ENCODE peak calls at places on chromosome 3, in four cellular contexts. Z is cardiac muscle cell, A is AG04450, W is RWPE1. G is an unnamed sample.

GRCh38 chr3:195207731-195208130 is 63.2 kb downstream of the XXYLT1 start:
- DNase-seq in Z (peak), W (no peak), A (no peak), G (no peak)

GRCh38 chr3:177594096-177594495 is 396.8 kb upstream of the TBL1XR1 start:
- DNase-seq in W (no peak), A (no peak), Z (no peak), G (no peak)

GRCh38 chr3:29410200-29410599 is 129.3 kb downstream of the RBMS3 start:
- DNase-seq in A (no peak), W (no peak), Z (no peak), G (peak)

GRCh38 chr3:38099518-38099917 is 37.4 kb downstream of the ACAA1 start:
- DNase-seq in A (no peak), Z (no peak), W (no peak), G (no peak)

GRCh38 chr3:25820372-25820771 is 30.5 kb downstream of the OXSM start:
- DNase-seq in A (peak), Z (peak), W (peak), G (peak)

GRCh38 chr3:40780341-40780800 is 255.6 kb downstream of the ZNF621 start:
- DNase-seq in Z (peak), A (no peak), W (no peak), G (no peak)

GRCh38 chr3:117774130-117774529 is 1064.6 kb downstream of the TUSC7 start:
- DNase-seq in Z (no peak), W (no peak), A (no peak), G (no peak)

GRCh38 chr3:178562143-178562868 is 26.1 kb downstream of the KCNMB2 start:
- DNase-seq in Z (peak), W (no peak), A (no peak), G (no peak)

GRCh38 chr3:143847787-143848631 is at the start of gene SLC9A9:
- DNase-seq in Z (peak), W (peak), A (peak), G (no peak)

GRCh38 chr3:158808697-158809096 is 6.8 kb downstream of the MFSD1 start:
- DNase-seq in A (no peak), Z (peak), W (peak), G (peak)

GRCh38 chr3:112391648-112392047 is 58.7 kb downstream of the CD200 start:
- DNase-seq in W (no peak), A (no peak), Z (no peak), G (no peak)
- H3K27ac ChIP-seq in W (peak), A (peak), Z (peak), G (peak)

GRCh38 chr3:99625643-99626414 is 12.6 kb upstream of the COL8A1 start:
- DNase-seq in W (no peak), Z (peak), A (peak), G (no peak)
- H3K27ac ChIP-seq in W (no peak), Z (no peak), A (peak), G (no peak)

GRCh38 chr3:72488736-72489030 is 359.6 kb downstream of the SHQ1 start:
- DNase-seq in W (no peak), Z (peak), A (no peak), G (no peak)

GRCh38 chr3:72487078-72487765 is 361.0 kb downstream of the SHQ1 start:
- DNase-seq in Z (peak), W (peak), A (peak), G (no peak)

GRCh38 chr3:72489916-72490315 is 358.3 kb downstream of the SHQ1 start:
- DNase-seq in A (no peak), Z (no peak), W (no peak), G (no peak)

GRCh38 chr3:72485649-72486048 is 362.6 kb downstream of the SHQ1 start:
- DNase-seq in W (no peak), A (no peak), Z (peak), G (no peak)

DNA sequence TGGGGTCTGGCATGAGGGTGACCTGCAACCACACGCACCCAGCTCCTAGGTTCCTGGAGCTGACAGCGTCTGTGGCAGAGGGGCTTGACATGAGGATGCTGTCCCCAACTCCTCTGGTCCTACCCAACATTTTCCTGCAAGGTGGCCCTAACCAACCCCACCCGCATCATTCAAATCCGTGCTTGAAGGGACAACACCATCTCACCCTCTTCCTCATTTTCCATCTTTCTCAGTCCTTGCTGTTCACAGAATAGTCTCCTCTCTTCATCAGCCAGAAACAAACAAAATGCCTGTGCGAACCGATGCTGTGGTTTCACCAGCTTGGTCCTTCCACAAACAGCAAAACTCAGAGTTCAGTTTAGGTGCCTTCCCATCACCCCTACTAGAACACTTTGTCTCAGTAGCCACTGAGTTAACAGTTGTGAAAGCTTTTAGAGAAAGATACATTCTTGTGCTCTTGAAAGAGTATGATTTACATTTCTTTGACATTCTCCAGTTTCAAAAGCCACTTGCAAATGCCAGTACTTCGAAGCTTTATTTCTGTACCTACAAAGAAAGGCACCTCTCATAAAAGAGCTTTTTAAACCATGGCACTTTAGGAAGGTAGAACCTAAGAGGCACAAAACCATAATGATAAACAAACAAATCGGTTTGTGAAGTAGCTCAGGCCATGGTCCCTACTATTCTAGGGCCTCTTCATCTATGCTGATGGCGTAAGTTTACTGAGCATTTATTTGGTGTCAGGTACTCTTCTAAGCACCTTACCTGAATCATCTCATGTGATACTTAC is 360.1 kb downstream of the SHQ1 start:
- DNase-seq in W (no peak), Z (peak), A (no peak), G (no peak)
- H3K27ac ChIP-seq in W (peak), Z (no peak), A (peak), G (no peak)

DNA sequence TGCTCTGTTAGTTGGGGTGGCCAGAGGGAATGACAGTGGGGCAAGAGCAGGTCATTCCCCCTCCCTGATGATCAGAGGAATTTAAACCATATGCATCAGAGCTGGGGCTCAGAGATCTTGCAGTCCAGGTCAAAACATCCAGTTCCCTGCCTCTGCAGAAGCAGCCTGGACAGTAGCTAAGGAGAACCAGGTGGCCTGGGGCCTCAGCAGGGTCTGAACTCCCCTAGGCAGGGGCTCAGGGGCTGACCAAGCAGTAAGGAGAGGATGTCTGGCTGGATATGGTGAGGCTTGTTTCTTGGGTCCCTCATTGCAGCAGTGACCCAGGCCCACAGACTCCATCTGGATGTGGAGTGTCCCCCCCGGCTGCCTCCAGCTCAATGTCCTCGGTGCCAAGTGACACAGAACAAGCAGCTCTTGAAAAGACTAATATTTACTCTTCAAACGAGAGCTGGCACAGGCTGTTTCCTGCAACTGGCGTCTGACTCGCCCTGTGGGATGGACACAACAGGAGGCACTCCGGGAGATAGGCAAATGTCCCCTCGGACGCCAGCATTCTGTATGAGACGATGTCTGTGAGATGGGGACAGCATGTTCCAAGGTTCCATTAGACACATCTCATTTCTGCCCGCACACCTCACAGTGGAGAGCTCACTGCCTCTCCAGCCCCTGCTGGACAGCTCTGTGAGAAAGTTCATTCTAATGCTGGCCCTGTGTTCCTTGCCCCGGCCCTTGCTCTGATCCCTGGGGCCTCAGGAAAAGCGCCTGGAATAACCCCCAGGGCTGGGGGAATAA is 37.1 kb downstream of the SEC22C start:
- DNase-seq in W (no peak), A (no peak), Z (no peak), G (no peak)
- H3K27ac ChIP-seq in W (no peak), A (no peak), Z (peak), G (no peak)

GRCh38 chr3:181709537-181710279 is 2.0 kb upstream of the SOX2 start:
- DNase-seq in Z (peak), A (no peak), W (peak), G (no peak)

GRCh38 chr3:181712190-181712504 is 422 bp downstream of the SOX2 start:
- DNase-seq in Z (no peak), W (no peak), A (no peak), G (no peak)

GRCh38 chr3:181711325-181712135 is at the start of gene SOX2:
- DNase-seq in Z (peak), W (peak), A (no peak), G (peak)

GRCh38 chr3:181712505-181713299 is 977 bp downstream of the SOX2 start:
- DNase-seq in Z (no peak), W (peak), A (no peak), G (no peak)

GRCh38 chr3:181710581-181711255 is 1.0 kb upstream of the SOX2 start:
- DNase-seq in Z (no peak), A (no peak), W (no peak), G (no peak)
- H3K27ac ChIP-seq in Z (no peak), A (no peak), W (no peak), G (peak)

GRCh38 chr3:128914966-128915645 is 35.7 kb downstream of the ACAD9 start:
- DNase-seq in A (no peak), W (no peak), Z (no peak), G (no peak)
- H3K27ac ChIP-seq in A (no peak), W (no peak), Z (no peak), G (no peak)

DNA sequence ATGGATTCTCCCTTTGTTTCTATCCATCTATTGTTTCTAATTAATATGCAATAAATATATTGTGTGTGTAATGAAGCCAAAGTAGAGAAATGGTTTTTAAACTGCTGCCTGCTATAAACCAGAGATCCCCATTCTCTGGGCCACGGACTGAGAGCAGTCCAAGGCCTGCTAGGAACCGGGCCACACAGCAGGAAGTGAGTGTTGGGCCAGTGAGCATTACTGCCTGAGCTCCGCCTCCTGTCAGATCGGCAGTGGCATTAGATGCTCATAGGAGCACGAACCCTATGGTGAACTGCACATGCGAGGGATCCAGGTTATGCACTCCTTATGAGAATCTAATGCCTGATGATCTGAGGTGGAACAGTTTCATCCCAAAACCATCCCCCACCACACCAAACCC is 85.2 kb upstream of the POMGNT2 start:
- DNase-seq in Z (no peak), A (no peak), W (no peak), G (no peak)
- H3K27ac ChIP-seq in Z (no peak), A (peak), W (peak), G (peak)

GRCh38 chr3:71078199-71078598 is 505.3 kb downstream of the FOXP1 start:
- DNase-seq in A (no peak), W (no peak), Z (no peak), G (no peak)

GRCh38 chr3:71074416-71074815 is 509.1 kb downstream of the FOXP1 start:
- DNase-seq in Z (no peak), A (no peak), W (no peak), G (no peak)

GRCh38 chr3:71076361-71076997 is 507.0 kb downstream of the FOXP1 start:
- DNase-seq in A (no peak), W (no peak), Z (peak), G (no peak)

GRCh38 chr3:71077070-71077469 is 506.5 kb downstream of the FOXP1 start:
- DNase-seq in Z (no peak), A (no peak), W (no peak), G (no peak)

GRCh38 chr3:71075481-71075880 is 508.0 kb downstream of the FOXP1 start:
- DNase-seq in Z (no peak), A (no peak), W (no peak), G (no peak)
- H3K27ac ChIP-seq in Z (peak), A (no peak), W (no peak), G (no peak)

DNA sequence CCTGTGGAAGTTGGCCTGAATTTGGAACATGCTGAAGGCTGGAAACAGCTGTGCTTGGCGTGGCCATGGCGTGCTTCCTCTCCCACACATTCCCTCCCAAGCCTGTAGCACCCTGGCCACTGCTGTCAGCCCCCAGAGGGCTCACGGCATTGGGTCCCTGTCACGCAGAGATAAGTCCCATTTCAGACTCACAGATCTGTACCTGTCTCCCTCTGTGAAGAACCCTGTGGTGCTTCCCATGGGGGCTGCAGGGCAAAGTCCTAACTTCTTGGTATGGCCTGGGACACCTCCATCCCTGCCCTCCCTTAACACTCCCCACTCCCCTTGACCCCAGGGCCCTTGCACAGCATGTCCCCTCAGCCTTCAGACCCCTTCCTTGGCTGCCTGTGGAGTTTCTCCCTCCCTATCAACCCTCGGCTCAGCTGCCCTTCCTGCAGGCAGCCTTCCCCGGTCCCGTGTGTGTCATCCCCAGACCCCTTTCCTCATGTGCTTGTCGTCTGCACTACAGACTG is 28.6 kb downstream of the ABTB1 start:
- DNase-seq in A (no peak), Z (no peak), W (no peak), G (no peak)
- H3K27ac ChIP-seq in A (no peak), Z (no peak), W (no peak), G (no peak)

DNA sequence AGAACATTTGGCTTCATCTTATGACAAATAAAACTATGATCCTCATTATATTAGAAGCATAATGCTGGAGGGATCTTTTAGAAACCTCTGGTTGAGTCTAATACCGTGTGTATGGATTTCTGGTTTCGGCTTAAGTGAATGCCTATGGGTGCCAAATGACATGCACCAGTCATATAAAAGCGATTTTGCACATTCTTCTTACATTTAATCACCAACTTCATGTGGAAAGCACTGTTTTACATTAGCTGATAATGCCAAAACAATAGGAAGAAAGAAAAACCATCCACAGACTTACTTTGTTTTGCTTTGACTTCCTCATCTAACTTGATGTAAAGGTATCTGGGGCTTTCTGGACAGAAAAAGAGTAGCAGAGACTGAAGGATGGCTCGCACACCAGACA is 20.9 kb downstream of the SLC2A2 start:
- DNase-seq in Z (no peak), W (no peak), A (no peak), G (no peak)
- H3K27ac ChIP-seq in Z (no peak), W (no peak), A (no peak), G (no peak)